ENCODE peak calls at places on chromosomes 16 and 17, in nine cellular contexts. K, Z, H, Y, S, P, A, L and G are unnamed samples.

GRCh38 chr17:76153640-76154039 is 12.6 kb upstream of the FOXJ1 start:
- ATAC-seq in K (no peak), Z (no peak), H (no peak), Y (no peak), S (peak; percentile 36), P (peak; percentile 71), A (peak; percentile 68), L (no peak), G (no peak)

GRCh38 chr17:49851387-49852291 is 3.8 kb upstream of the TAC4 start:
- ATAC-seq in K (peak; percentile 62), Z (peak; percentile 84), H (peak; percentile 62), Y (peak; percentile 76), S (peak; percentile 93), P (peak; percentile 76), A (peak; percentile 88), L (peak; percentile 63), G (peak; percentile 83)

GRCh38 chr16:88464447-88465318 is 11.6 kb downstream of the ZFPM1 start:
- ATAC-seq in K (no peak), Z (peak; percentile 49), H (no peak), Y (no peak), S (peak; percentile 43), P (no peak), A (no peak), L (no peak), G (peak; percentile 28)

GRCh38 chr17:45301674-45302073 is 15.1 kb downstream of the MAP3K14 start:
- ATAC-seq in K (no peak), Z (no peak), H (no peak), Y (no peak), S (no peak), P (no peak), A (no peak), L (no peak), G (no peak)

GRCh38 chr17:68498479-68499326 is 13.5 kb upstream of the PRKAR1A start:
- ATAC-seq in K (no peak), Z (peak; percentile 66), H (peak; percentile 95), Y (peak; percentile 93), S (no peak), P (no peak), A (no peak), L (no peak), G (peak; percentile 30)

GRCh38 chr17:72267601-72268000 is 146.8 kb downstream of the SOX9 start:
- ATAC-seq in K (no peak), Z (no peak), H (no peak), Y (no peak), S (no peak), P (no peak), A (no peak), L (no peak), G (no peak)

GRCh38 chr17:44627513-44627912 is 28.8 kb upstream of the MEIOC start:
- ATAC-seq in K (no peak), Z (no peak), H (no peak), Y (no peak), S (no peak), P (peak; percentile 10), A (no peak), L (no peak), G (no peak)

GRCh38 chr16:1793578-1794220 is at the start of gene IGFALS:
- ATAC-seq in K (peak; percentile 68), Z (peak; percentile 23), H (peak; percentile 77), Y (no peak), S (no peak), P (peak; percentile 45), A (no peak), L (no peak), G (no peak)

GRCh38 chr16:81610144-81610842 is 165.7 kb downstream of the CMIP start:
- ATAC-seq in K (peak; percentile 26), Z (peak; percentile 88), H (peak; percentile 72), Y (peak; percentile 76), S (peak; percentile 20), P (no peak), A (peak; percentile 83), L (no peak), G (peak; percentile 76)

GRCh38 chr17:43673516-43674323 is 12.0 kb upstream of the MEOX1 start:
- ATAC-seq in K (peak; percentile 80), Z (peak; percentile 79), H (peak; percentile 83), Y (peak; percentile 61), S (peak; percentile 78), P (peak; percentile 55), A (peak; percentile 75), L (peak; percentile 59), G (peak; percentile 58)

GRCh38 chr17:63537991-63538692 is 12.1 kb upstream of the DCAF7 start:
- ATAC-seq in K (peak; percentile 19), Z (no peak), H (no peak), Y (no peak), S (peak; percentile 24), P (peak; percentile 43), A (no peak), L (no peak), G (no peak)

GRCh38 chr17:21033350-21033749 is 9.5 kb downstream of the USP22 start:
- ATAC-seq in K (no peak), Z (no peak), H (no peak), Y (no peak), S (peak; percentile 39), P (no peak), A (no peak), L (no peak), G (no peak)

GRCh38 chr17:7114875-7115614 is 423 bp upstream of the ASGR2 start:
- ATAC-seq in K (no peak), Z (peak; percentile 51), H (peak; percentile 78), Y (peak; percentile 70), S (no peak), P (peak; percentile 77), A (no peak), L (peak; percentile 55), G (peak; percentile 62)

GRCh38 chr16:75727221-75727620 is 931 bp upstream of the CPHXL start:
- ATAC-seq in K (no peak), Z (no peak), H (peak; percentile 29), Y (no peak), S (no peak), P (peak; percentile 95), A (no peak), L (no peak), G (no peak)

DNA sequence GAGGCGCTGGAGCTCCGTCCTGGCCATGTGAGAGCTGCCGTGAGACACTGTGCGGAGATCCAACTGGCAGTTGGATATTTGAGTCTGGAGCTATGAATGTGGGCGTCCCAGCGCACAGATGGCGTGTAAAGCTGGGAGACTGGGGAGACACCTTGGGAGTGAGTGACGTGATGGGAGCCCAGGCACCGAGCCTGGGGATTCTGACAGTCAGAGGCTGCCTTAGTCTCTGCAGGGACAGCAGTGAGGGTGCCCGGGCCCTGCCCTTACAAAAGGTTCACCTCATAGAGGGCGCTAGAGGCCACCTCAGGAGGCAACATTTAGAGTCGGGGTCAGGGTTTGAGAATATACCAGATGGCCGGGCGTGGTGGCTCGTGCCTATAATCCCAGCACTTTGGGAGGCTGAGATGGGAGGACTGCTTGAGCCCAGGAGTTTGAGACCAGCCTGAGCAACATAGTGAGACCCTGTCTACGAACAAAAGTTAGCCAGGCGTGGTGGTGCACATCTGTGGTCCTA is 194.1 kb upstream of the GSE1 start:
- ATAC-seq in K (no peak), Z (no peak), H (no peak), Y (no peak), S (no peak), P (no peak), A (no peak), L (no peak), G (no peak)
- H3K4me1 ChIP-seq in K (peaks cover 42% of the 10 kb centered on the region), Z (peaks cover 32% of the 10 kb centered on the region), H (peaks cover 25% of the 10 kb centered on the region), Y (no peaks in the 10 kb centered on the region), S (peaks cover 23% of the 10 kb centered on the region), P (peaks cover 46% of the 10 kb centered on the region), A (peaks cover 16% of the 10 kb centered on the region), L (peaks cover 12% of the 10 kb centered on the region), G (no peaks in the 10 kb centered on the region)

GRCh38 chr17:9298776-9299295 is 276.8 kb downstream of the STX8 start:
- ATAC-seq in K (no peak), Z (no peak), H (no peak), Y (no peak), S (no peak), P (no peak), A (no peak), L (no peak), G (no peak)

GRCh38 chr17:9299695-9300094 is 275.9 kb downstream of the STX8 start:
- ATAC-seq in K (no peak), Z (no peak), H (no peak), Y (no peak), S (no peak), P (no peak), A (no peak), L (no peak), G (no peak)

GRCh38 chr17:9294661-9295210 is 273.4 kb downstream of the NTN1 start:
- ATAC-seq in K (no peak), Z (no peak), H (no peak), Y (no peak), S (no peak), P (no peak), A (no peak), L (no peak), G (no peak)

GRCh38 chr17:9292563-9292941 is 271.2 kb downstream of the NTN1 start:
- ATAC-seq in K (no peak), Z (no peak), H (no peak), Y (no peak), S (no peak), P (no peak), A (no peak), L (peak; percentile 54), G (peak; percentile 73)

GRCh38 chr17:9298135-9298534 is 276.8 kb downstream of the NTN1 start:
- ATAC-seq in K (no peak), Z (no peak), H (peak; percentile 99), Y (no peak), S (no peak), P (no peak), A (no peak), L (peak; percentile 96), G (no peak)
- H3K27me3 ChIP-seq in K (no peaks in the 10 kb centered on the region), Z (no peaks in the 10 kb centered on the region), H (no peaks in the 10 kb centered on the region), Y (no peaks in the 10 kb centered on the region), S (no peaks in the 10 kb centered on the region), P (no peaks in the 10 kb centered on the region), A (no peaks in the 10 kb centered on the region), L (no peaks in the 10 kb centered on the region), G (no peaks in the 10 kb centered on the region)

GRCh38 chr17:56977673-56978395 is at the start of gene SCPEP1:
- ATAC-seq in K (peak; percentile 97), Z (peak; percentile 99), H (peak; percentile 97), Y (peak; percentile 97), S (peak; percentile 94), P (peak; percentile 97), A (peak; percentile 94), L (peak; percentile 89), G (peak; percentile 93)
- TF ChIP-seq POLR2A in K (peak; percentile 15), Z (no peak), H (peak; percentile 67), Y (peak; percentile 66), S (no peak), P (peak; percentile 85), A (peak; percentile 58), L (peak; percentile 65), G (peak; percentile 61)

DNA sequence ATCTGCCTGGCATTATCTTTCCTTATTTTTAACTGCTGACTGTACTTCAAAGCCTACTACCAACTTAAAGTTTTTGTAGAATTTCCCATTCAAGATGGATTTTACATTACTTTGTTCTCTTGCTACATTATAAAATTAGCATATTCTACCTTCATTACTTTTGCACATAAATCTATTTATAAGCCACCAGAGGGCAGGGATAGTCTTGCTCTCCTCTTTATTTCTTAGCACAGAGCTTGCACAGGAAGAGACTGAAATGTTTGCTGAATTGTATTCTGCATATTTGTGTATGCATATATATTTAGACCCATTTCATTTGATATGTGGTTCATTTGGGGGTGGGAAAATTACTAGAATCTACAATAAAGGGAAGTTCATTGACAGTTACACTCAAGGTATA is 108.0 kb downstream of the SKAP1 start:
- ATAC-seq in K (no peak), Z (no peak), H (no peak), Y (no peak), S (no peak), P (no peak), A (peak; percentile 66), L (no peak), G (no peak)
- H3K4me1 ChIP-seq in K (no peaks in the 10 kb centered on the region), Z (no peaks in the 10 kb centered on the region), H (no peaks in the 10 kb centered on the region), Y (no peaks in the 10 kb centered on the region), S (no peaks in the 10 kb centered on the region), P (no peaks in the 10 kb centered on the region), A (no peaks in the 10 kb centered on the region), L (no peaks in the 10 kb centered on the region), G (no peaks in the 10 kb centered on the region)